ENCODE peak calls at places on chromosome 4, in nine cellular contexts. U, T, Z, R, H, C, V, S and G are unnamed samples.
A peak's percentile ranks its signal among the peaks of the same experiment; 100 is the strongest.

GRCh38 chr4:120672558-120673147 is 249.9 kb downstream of the PRDM5 start:
- DNase-seq in U (no peak), T (no peak), Z (no peak), R (no peak), H (no peak), C (no peak), V (no peak), S (no peak), G (no peak)

GRCh38 chr4:61911313-61911756 is 711.2 kb downstream of the ADGRL3 start:
- DNase-seq in U (no peak), T (no peak), Z (no peak), R (no peak), H (no peak), C (no peak), V (no peak), S (no peak), G (peak; percentile 59)

GRCh38 chr4:84917869-84918600 is 48.5 kb downstream of the WDFY3 start:
- DNase-seq in U (no peak), T (no peak), Z (no peak), R (no peak), H (no peak), C (no peak), V (no peak), S (no peak), G (no peak)

GRCh38 chr4:39706829-39707511 is 9.0 kb downstream of the UBE2K start:
- DNase-seq in U (no peak), T (no peak), Z (no peak), R (no peak), H (no peak), C (no peak), V (no peak), S (peak; percentile 56), G (peak; percentile 36)

GRCh38 chr4:60389636-60390035 is 810.5 kb upstream of the ADGRL3 start:
- DNase-seq in U (no peak), T (no peak), Z (peak; percentile 4), R (no peak), H (no peak), C (no peak), V (no peak), S (no peak), G (no peak)

GRCh38 chr4:137454767-137455166 is 77.5 kb downstream of the PCDH18 start:
- DNase-seq in U (no peak), T (no peak), Z (no peak), R (no peak), H (no peak), C (no peak), V (no peak), S (no peak), G (no peak)

GRCh38 chr4:52248836-52249235 is 197.7 kb downstream of the SPATA18 start:
- DNase-seq in U (no peak), T (no peak), Z (no peak), R (no peak), H (no peak), C (no peak), V (no peak), S (no peak), G (peak; percentile 25)

GRCh38 chr4:111628437-111628836 is 516.8 kb upstream of the FAM241A start:
- DNase-seq in U (no peak), T (no peak), Z (peak; percentile 76), R (no peak), H (no peak), C (no peak), V (no peak), S (peak; percentile 36), G (peak; percentile 78)

GRCh38 chr4:751676-752075 is 46.0 kb downstream of the PCGF3 start:
- DNase-seq in U (no peak), T (no peak), Z (peak; percentile 46), R (no peak), H (no peak), C (peak; percentile 35), V (no peak), S (peak; percentile 20), G (no peak)

GRCh38 chr4:26864904-26865303 is 4.3 kb downstream of the STIM2 start:
- DNase-seq in U (no peak), T (no peak), Z (no peak), R (no peak), H (no peak), C (no peak), V (no peak), S (no peak), G (no peak)

GRCh38 chr4:55355555-55355954 is 9.5 kb downstream of the SRD5A3 start:
- DNase-seq in U (no peak), T (no peak), Z (no peak), R (no peak), H (no peak), C (peak; percentile 25), V (no peak), S (no peak), G (no peak)

GRCh38 chr4:7698586-7698985 is 241.1 kb downstream of the AFAP1 start:
- DNase-seq in U (no peak), T (no peak), Z (no peak), R (no peak), H (peak; percentile 1), C (no peak), V (no peak), S (no peak), G (no peak)

GRCh38 chr4:19982556-19982955 is 269.1 kb upstream of the SLIT2 start:
- DNase-seq in U (no peak), T (no peak), Z (peak; percentile 74), R (no peak), H (peak; percentile 21), C (no peak), V (no peak), S (peak; percentile 95), G (peak; percentile 83)

GRCh38 chr4:110247591-110247990 is 49.2 kb upstream of the ELOVL6 start:
- DNase-seq in U (no peak), T (no peak), Z (no peak), R (no peak), H (no peak), C (no peak), V (no peak), S (no peak), G (no peak)

GRCh38 chr4:102717448-102718092 is 43.2 kb downstream of the MANBA start:
- DNase-seq in U (no peak), T (no peak), Z (no peak), R (no peak), H (no peak), C (no peak), V (no peak), S (peak; percentile 53), G (peak; percentile 28)

GRCh38 chr4:137367608-137368007 is 164.7 kb downstream of the PCDH18 start:
- DNase-seq in U (no peak), T (no peak), Z (peak; percentile 25), R (no peak), H (peak; percentile 52), C (no peak), V (no peak), S (peak; percentile 91), G (peak; percentile 84)

GRCh38 chr4:53321151-53321987 is 44.5 kb downstream of the SCFD2 start:
- DNase-seq in U (no peak), T (no peak), Z (peak; percentile 84), R (no peak), H (peak; percentile 94), C (no peak), V (no peak), S (peak; percentile 87), G (peak; percentile 85)

GRCh38 chr4:13328591-13328990 is 155.5 kb downstream of the RAB28 start:
- DNase-seq in U (no peak), T (no peak), Z (no peak), R (no peak), H (no peak), C (no peak), V (no peak), S (peak; percentile 27), G (no peak)

GRCh38 chr4:168888715-168889215 is 121.3 kb downstream of the CBR4 start:
- DNase-seq in U (no peak), T (no peak), Z (no peak), R (no peak), H (no peak), C (peak; percentile 37), V (no peak), S (no peak), G (no peak)

GRCh38 chr4:76515975-76516853 is 81.2 kb downstream of the SHROOM3 start:
- DNase-seq in U (no peak), T (no peak), Z (no peak), R (peak; percentile 54), H (no peak), C (no peak), V (no peak), S (peak; percentile 24), G (peak; percentile 40)

GRCh38 chr4:25813705-25814104 is 49.1 kb downstream of the SEL1L3 start:
- DNase-seq in U (no peak), T (no peak), Z (peak; percentile 80), R (no peak), H (no peak), C (no peak), V (no peak), S (peak; percentile 86), G (peak; percentile 81)

GRCh38 chr4:101183658-101184373 is 163.5 kb downstream of the PPP3CA start:
- DNase-seq in U (no peak), T (no peak), Z (no peak), R (no peak), H (no peak), C (no peak), V (no peak), S (peak; percentile 58), G (peak; percentile 23)

GRCh38 chr4:38017579-38017978 is 57.4 kb downstream of the PTTG2 start:
- DNase-seq in U (no peak), T (no peak), Z (no peak), R (no peak), H (no peak), C (no peak), V (no peak), S (peak; percentile 12), G (no peak)

GRCh38 chr4:37767546-37767945 is 58.9 kb upstream of the PGM2 start:
- DNase-seq in U (no peak), T (no peak), Z (peak; percentile 40), R (no peak), H (no peak), C (peak; percentile 43), V (no peak), S (peak; percentile 80), G (peak; percentile 82)

GRCh38 chr4:171954650-171955049 is 141.4 kb downstream of the GALNTL6 start:
- DNase-seq in U (no peak), T (no peak), Z (no peak), R (no peak), H (no peak), C (no peak), V (no peak), S (peak; percentile 5), G (peak; percentile 33)

GRCh38 chr4:147590249-147590920 is 26.8 kb upstream of the TMEM184C start:
- DNase-seq in U (peak; percentile 57), T (no peak), Z (peak; percentile 85), R (peak; percentile 63), H (no peak), C (peak; percentile 31), V (peak; percentile 16), S (peak; percentile 78), G (peak; percentile 91)

GRCh38 chr4:113637363-113637762 is 124.2 kb downstream of the CAMK2D start:
- DNase-seq in U (no peak), T (no peak), Z (peak; percentile 78), R (no peak), H (peak; percentile 24), C (no peak), V (no peak), S (peak; percentile 81), G (peak; percentile 82)

GRCh38 chr4:85084371-85085170 is 118.1 kb upstream of the WDFY3 start:
- DNase-seq in U (no peak), T (no peak), Z (peak; percentile 83), R (peak; percentile 12), H (peak; percentile 48), C (peak; percentile 40), V (no peak), S (peak; percentile 83), G (peak; percentile 91)

GRCh38 chr4:98068495-98068894 is 74.8 kb downstream of the STPG2 start:
- DNase-seq in U (no peak), T (no peak), Z (no peak), R (no peak), H (no peak), C (no peak), V (no peak), S (no peak), G (no peak)

GRCh38 chr4:107037188-107037587 is 1.1 kb upstream of the DKK2 start:
- DNase-seq in U (no peak), T (no peak), Z (peak; percentile 56), R (peak; percentile 6), H (no peak), C (no peak), V (no peak), S (peak; percentile 64), G (peak; percentile 42)

GRCh38 chr4:134028411-134028810 is 173.2 kb downstream of the PABPC4L start:
- DNase-seq in U (no peak), T (no peak), Z (no peak), R (no peak), H (no peak), C (no peak), V (no peak), S (no peak), G (peak; percentile 10)